ENCODE peak calls at places on chromosomes 16 and 17, in six cellular contexts. M is H9, B is trophoblast cell, L is mesenchymal stem cell, U is IMR-90, P is H1. Y is an unnamed sample.

GRCh38 chr17:40071720-40072480 is 9.1 kb downstream of the THRA start:
- DNase-seq in U (no peak), M (peak), L (peak), B (no peak), P (no peak), Y (no peak)

GRCh38 chr17:9003355-9004131 is 17.8 kb upstream of the NTN1 start:
- DNase-seq in L (no peak), U (no peak), B (peak), M (peak), P (no peak), Y (peak)

GRCh38 chr17:17228521-17229279 is 8.3 kb downstream of the FLCN start:
- DNase-seq in L (no peak), P (no peak), B (no peak), U (no peak), M (no peak), Y (no peak)

GRCh38 chr16:88549671-88550643 is 20.2 kb upstream of the ZC3H18 start:
- DNase-seq in B (no peak), L (no peak), P (no peak), U (no peak), M (no peak), Y (no peak)

GRCh38 chr17:17359271-17359670 is 56.1 kb downstream of the NT5M start:
- DNase-seq in L (no peak), P (no peak), U (no peak), B (no peak), M (no peak), Y (no peak)

GRCh38 chr16:4450921-4451619 is 23.4 kb downstream of the NMRAL1 start:
- DNase-seq in P (no peak), M (no peak), L (no peak), U (no peak), B (no peak), Y (no peak)

GRCh38 chr17:75535119-75535537 is 9.6 kb downstream of the LLGL2 start:
- DNase-seq in L (no peak), M (no peak), B (no peak), P (no peak), U (no peak), Y (no peak)

GRCh38 chr16:70470927-70471341 is 16.5 kb downstream of the FCSK start:
- DNase-seq in L (peak), M (peak), B (no peak), P (no peak), U (peak), Y (peak)

GRCh38 chr16:52068447-52069074 is 478.4 kb downstream of the TOX3 start:
- DNase-seq in L (peak), U (peak), M (peak), P (peak), B (no peak), Y (peak)

GRCh38 chr17:74435775-74436359 is 4.0 kb downstream of the GPRC5C start:
- DNase-seq in U (no peak), B (no peak), L (no peak), M (no peak), P (no peak), Y (no peak)

GRCh38 chr17:6914711-6915110 is 81.1 kb upstream of the ALOX12 start:
- DNase-seq in L (no peak), B (no peak), M (no peak), U (peak), P (no peak), Y (no peak)

GRCh38 chr17:30344283-30345088 is 10.6 kb upstream of the TMIGD1 start:
- DNase-seq in B (no peak), U (peak), L (peak), M (no peak), P (no peak), Y (no peak)

GRCh38 chr17:7043544-7044268 is at the start of gene SLC16A11:
- DNase-seq in U (peak), L (no peak), B (no peak), M (no peak), P (no peak), Y (no peak)

GRCh38 chr16:17696696-17697095 is 225.9 kb upstream of the XYLT1 start:
- DNase-seq in L (no peak), M (no peak), P (no peak), B (peak), U (no peak), Y (peak)

GRCh38 chr17:62713096-62713870 is 85.8 kb downstream of the MRC2 start:
- DNase-seq in U (no peak), P (no peak), M (peak), B (no peak), L (no peak), Y (no peak)

GRCh38 chr17:63675607-63676539 is 24.1 kb downstream of the LIMD2 start:
- DNase-seq in L (peak), M (no peak), B (no peak), U (peak), P (no peak), Y (no peak)

GRCh38 chr16:88383401-88384221 is 852 bp downstream of the ZNF469 start:
- DNase-seq in L (peak), B (no peak), U (peak), M (no peak), P (no peak), Y (no peak)

GRCh38 chr17:19785854-19786253 is 37.8 kb upstream of the ALDH3A1 start:
- DNase-seq in P (no peak), L (no peak), U (peak), B (no peak), M (peak), Y (no peak)

GRCh38 chr16:11095935-11096334 is 151.6 kb downstream of the CLEC16A start:
- DNase-seq in L (no peak), B (no peak), P (no peak), U (no peak), M (no peak), Y (no peak)

GRCh38 chr16:22065252-22065651 is 27.1 kb upstream of the VWA3A start:
- DNase-seq in P (no peak), B (no peak), U (no peak), L (no peak), M (no peak), Y (no peak)

GRCh38 chr17:34711646-34712045 is 132.3 kb downstream of the TMEM132E start:
- DNase-seq in M (peak), U (no peak), L (no peak), B (no peak), P (no peak), Y (no peak)

GRCh38 chr17:40035162-40035559 is 19.0 kb downstream of the MED24 start:
- DNase-seq in L (peak), U (peak), M (peak), P (peak), B (no peak), Y (peak)

GRCh38 chr16:35154627-35155026 is 1695.2 kb downstream of the TP53TG3F start:
- DNase-seq in L (no peak), P (no peak), U (no peak), B (no peak), M (no peak), Y (no peak)

GRCh38 chr16:84672276-84673202 is 24.2 kb downstream of the KLHL36 start:
- DNase-seq in U (peak), M (peak), L (peak), B (peak), P (peak), Y (peak)

GRCh38 chr16:86707171-86707570 is 128.8 kb downstream of the FOXL1 start:
- DNase-seq in P (no peak), B (no peak), M (no peak), U (no peak), L (no peak), Y (no peak)

GRCh38 chr16:54077412-54077821 is 209.2 kb downstream of the IRX3 start:
- DNase-seq in L (peak), P (no peak), B (no peak), M (no peak), U (peak), Y (no peak)

GRCh38 chr17:57561072-57561861 is 183.8 kb downstream of the CCDC182 start:
- DNase-seq in U (no peak), B (no peak), L (no peak), P (no peak), M (no peak), Y (no peak)

GRCh38 chr16:10093564-10093963 is 88.7 kb downstream of the GRIN2A start:
- DNase-seq in M (no peak), B (no peak), L (peak), P (no peak), U (no peak), Y (no peak)

GRCh38 chr17:59753522-59754467 is 46.3 kb downstream of the VMP1 start:
- DNase-seq in U (peak), B (peak), P (no peak), L (peak), M (no peak), Y (peak)

GRCh38 chr17:81121841-81122733 is 43.2 kb upstream of the PVALEF start:
- DNase-seq in B (no peak), U (no peak), P (no peak), M (peak), L (no peak), Y (no peak)

GRCh38 chr16:55048745-55049144 is 118.1 kb downstream of the IRX5 start:
- DNase-seq in L (no peak), B (no peak), U (no peak), P (no peak), M (no peak), Y (no peak)

GRCh38 chr17:80068301-80069160 is 32.1 kb downstream of the CCDC40 start:
- DNase-seq in M (no peak), L (peak), P (no peak), U (peak), B (no peak), Y (no peak)

DNA sequence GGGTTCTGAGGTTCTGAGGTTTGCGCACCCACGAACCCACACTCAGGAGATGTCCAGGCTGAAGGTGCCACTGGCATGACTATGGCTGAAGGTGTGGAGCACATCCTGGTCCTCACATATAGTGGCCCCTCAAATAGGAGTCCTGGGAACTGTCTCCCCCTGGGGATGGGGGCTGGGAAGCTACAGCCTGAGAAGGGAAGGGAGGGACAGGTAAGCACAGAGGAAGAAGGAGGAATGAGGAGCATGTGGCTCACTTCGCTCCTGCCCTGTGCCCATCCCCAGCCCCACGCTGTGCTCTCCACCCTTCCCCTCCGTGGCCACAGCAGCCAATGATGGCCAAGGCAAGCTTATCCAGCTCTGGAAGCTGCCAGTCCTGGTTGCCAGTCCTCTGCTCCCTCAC is 123.9 kb upstream of the LHX1 start:
- DNase-seq in B (no peak), M (peak), L (no peak), P (no peak), U (no peak), Y (no peak)
- H2AK5ac ChIP-seq in B (no peak), M (no peak), L (no peak), P (peak), U (no peak), Y (peak)

DNA sequence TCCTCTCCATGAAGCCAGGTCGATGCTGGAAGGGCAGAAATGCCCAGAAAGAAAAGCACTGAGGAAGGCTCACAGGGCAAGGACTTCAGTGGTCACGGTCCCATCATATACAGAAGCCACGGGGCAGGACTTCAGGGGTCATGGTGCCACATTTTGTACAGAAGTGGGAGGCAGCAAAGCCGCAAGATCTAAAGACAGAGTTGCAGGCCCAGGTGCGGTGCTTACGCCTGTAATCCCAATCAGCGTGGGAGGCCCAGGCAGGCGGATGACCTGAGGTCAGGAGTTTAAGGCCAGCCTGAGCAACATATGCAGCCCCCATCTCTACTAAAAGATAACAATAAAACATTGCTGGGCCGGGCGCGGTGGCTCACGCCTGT is 96.0 kb downstream of the NXN start:
- DNase-seq in P (no peak), B (no peak), L (no peak), U (no peak), M (no peak), Y (no peak)
- H4K91ac ChIP-seq in P (peak), B (peak), L (peak), U (no peak), M (no peak), Y (no peak)

DNA sequence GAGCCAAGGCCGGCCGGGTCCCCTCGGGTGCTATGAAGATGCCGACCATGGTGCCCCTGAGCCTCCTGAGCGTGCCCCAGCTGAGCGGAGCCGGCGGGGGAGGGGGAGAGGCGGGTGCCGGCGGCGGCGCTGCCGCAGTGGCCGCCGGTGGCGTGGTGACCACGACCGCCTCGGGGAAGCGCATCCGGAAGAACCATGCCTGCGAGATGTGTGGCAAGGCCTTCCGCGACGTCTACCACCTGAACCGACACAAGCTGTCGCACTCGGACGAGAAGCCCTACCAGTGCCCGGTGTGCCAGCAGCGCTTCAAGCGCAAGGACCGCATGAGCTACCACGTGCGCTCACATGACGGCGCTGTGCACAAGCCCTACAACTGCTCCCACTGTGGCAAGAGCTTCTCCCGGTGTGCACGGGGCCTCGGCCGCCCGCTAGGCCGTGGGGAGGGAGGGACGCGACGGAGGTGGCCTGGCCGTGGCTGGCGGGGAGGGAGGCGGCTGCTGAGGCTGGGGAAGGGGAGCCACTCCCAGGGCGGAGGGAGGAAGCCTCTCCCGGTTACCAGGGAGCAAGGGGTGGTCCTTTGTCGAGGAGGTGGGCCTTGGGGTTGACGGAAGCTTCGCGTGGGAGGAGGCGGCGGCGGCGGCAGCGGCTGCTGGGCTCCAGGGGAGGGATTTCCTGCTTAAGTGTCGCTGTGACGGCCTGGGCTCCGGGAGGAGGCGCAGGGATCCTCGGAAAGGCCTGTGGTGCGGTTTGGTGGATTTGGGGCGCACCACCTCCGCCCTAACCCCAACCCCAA is 1.3 kb downstream of the MAZ start:
- DNase-seq in M (peak), P (no peak), U (peak), L (peak), B (peak), Y (peak)
- H2AK5ac ChIP-seq in M (no peak), P (peak), U (peak), L (no peak), B (peak), Y (peak)

DNA sequence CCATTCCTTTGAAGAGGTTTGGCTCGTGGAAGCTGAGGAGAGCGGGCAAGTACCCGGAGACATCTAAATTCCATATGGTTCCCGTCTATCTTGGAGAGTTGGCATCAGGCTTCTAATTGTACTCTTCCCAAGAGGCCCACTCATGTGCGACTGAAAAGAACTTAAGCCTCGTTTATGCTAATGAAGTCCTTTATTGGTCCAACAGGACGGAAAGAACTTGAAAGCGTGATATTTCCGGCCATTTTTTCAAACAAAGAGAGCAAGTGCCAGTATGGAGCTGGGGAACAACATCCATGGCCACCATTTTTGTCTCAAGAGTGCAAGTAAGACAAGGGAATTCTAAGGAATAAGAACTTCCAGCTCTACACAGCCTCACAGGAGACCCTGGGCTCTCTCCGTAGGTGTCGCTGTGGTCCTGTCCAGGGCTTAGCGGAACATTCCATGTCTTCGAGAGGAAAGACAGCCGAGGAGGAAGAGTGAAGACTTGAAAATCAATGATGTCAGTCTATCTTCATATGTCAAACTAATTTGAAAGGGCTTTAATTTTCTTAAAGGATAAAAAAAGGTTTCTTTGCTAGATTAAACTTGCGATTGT is 566.0 kb upstream of the PSMD7 start:
- DNase-seq in L (no peak), M (no peak), B (peak), P (no peak), U (no peak), Y (no peak)
- H4K91ac ChIP-seq in L (no peak), M (no peak), B (no peak), P (no peak), U (no peak), Y (no peak)

GRCh38 chr17:46769531-46770438 is 48.7 kb downstream of the WNT3 start:
- DNase-seq in M (peak), P (no peak), B (no peak), L (no peak), U (no peak), Y (no peak)
- H2AK5ac ChIP-seq in M (no peak), P (no peak), B (peak), L (peak), U (peak), Y (peak)

GRCh38 chr16:16084874-16085273 is 135.5 kb downstream of the ABCC1 start:
- DNase-seq in L (no peak), U (no peak), P (no peak), B (peak), M (no peak), Y (no peak)
- H4K91ac ChIP-seq in L (no peak), U (no peak), P (no peak), B (no peak), M (no peak), Y (no peak)

GRCh38 chr17:2711608-2712299 is at the start of gene CLUH:
- DNase-seq in L (peak), P (no peak), B (peak), U (peak), M (peak), Y (peak)
- H2AK5ac ChIP-seq in L (peak), P (no peak), B (peak), U (peak), M (no peak), Y (peak)